ENCODE peak calls at places on chromosome 5, in eight cellular contexts. I is endothelial cell of umbilical vein, H is suprapubic skin, O is prostate gland, W is transverse colon, F is uterus, B is NB4, R is thyroid gland. J is an unnamed sample.

GRCh38 chr5:168661593-168662485 is 82.7 kb upstream of the PANK3 start:
- DNase-seq in I (no peak), H (no peak), O (no peak), W (no peak), F (no peak), B (no peak), R (no peak), J (no peak)

GRCh38 chr5:17748196-17748595 is 113.9 kb downstream of the TAF11L14 start:
- DNase-seq in I (no peak), H (no peak), O (no peak), W (no peak), F (no peak), B (peak), R (no peak), J (no peak)

GRCh38 chr5:158958048-158958994 is 141.4 kb downstream of the EBF1 start:
- DNase-seq in I (no peak), H (no peak), O (no peak), W (no peak), F (no peak), B (no peak), R (no peak), J (no peak)

GRCh38 chr5:34563951-34564705 is 92.0 kb upstream of the RAI14 start:
- DNase-seq in I (no peak), H (no peak), O (no peak), W (no peak), F (no peak), B (no peak), R (peak), J (no peak)

GRCh38 chr5:40762716-40763115 is 7.0 kb upstream of the TTC33 start:
- DNase-seq in I (no peak), H (no peak), O (no peak), W (no peak), F (no peak), B (no peak), R (no peak), J (no peak)

GRCh38 chr5:178992291-178992895 is 2.7 kb downstream of the GRM6 start:
- DNase-seq in I (no peak), H (no peak), O (no peak), W (no peak), F (no peak), B (no peak), R (no peak), J (peak)

GRCh38 chr5:168881427-168882149 is 302.4 kb upstream of the PANK3 start:
- DNase-seq in I (no peak), H (no peak), O (no peak), W (no peak), F (no peak), B (no peak), R (peak), J (no peak)

GRCh38 chr5:41527201-41527779 is 16.9 kb upstream of the PLCXD3 start:
- DNase-seq in I (peak), H (no peak), O (no peak), W (no peak), F (no peak), B (no peak), R (no peak), J (no peak)

GRCh38 chr5:80884851-80885697 is 75.1 kb upstream of the RASGRF2 start:
- DNase-seq in I (peak), H (no peak), O (no peak), W (no peak), F (no peak), B (no peak), R (no peak), J (no peak)

GRCh38 chr5:55547792-55548191 is 13.0 kb upstream of the PLPP1 start:
- DNase-seq in I (no peak), H (no peak), O (no peak), W (no peak), F (no peak), B (peak), R (no peak), J (no peak)

GRCh38 chr5:55541056-55541635 is 6.4 kb upstream of the PLPP1 start:
- DNase-seq in I (no peak), H (no peak), O (no peak), W (no peak), F (no peak), B (no peak), R (no peak), J (no peak)

GRCh38 chr5:55540525-55540924 is 5.8 kb upstream of the PLPP1 start:
- DNase-seq in I (no peak), H (no peak), O (no peak), W (no peak), F (no peak), B (no peak), R (no peak), J (no peak)

GRCh38 chr5:55546991-55547390 is 12.2 kb upstream of the PLPP1 start:
- DNase-seq in I (no peak), H (no peak), O (no peak), W (peak), F (no peak), B (no peak), R (no peak), J (no peak)

GRCh38 chr5:55544341-55544740 is 9.6 kb upstream of the PLPP1 start:
- DNase-seq in I (no peak), H (no peak), O (no peak), W (no peak), F (no peak), B (no peak), R (no peak), J (no peak)
- TF ChIP-seq CTCF in I (no peak), H (no peak), O (no peak), W (no peak), F (no peak), B (no peak), R (no peak), J (no peak)

GRCh38 chr5:128327973-128328372 is 210.1 kb downstream of the FBN2 start:
- DNase-seq in I (no peak), H (no peak), O (no peak), W (no peak), F (no peak), B (no peak), R (no peak), J (no peak)
- TF ChIP-seq POLR2A in I (no peak), H (no peak), O (no peak), W (no peak), F (no peak), B (no peak), R (no peak), J (no peak)

DNA sequence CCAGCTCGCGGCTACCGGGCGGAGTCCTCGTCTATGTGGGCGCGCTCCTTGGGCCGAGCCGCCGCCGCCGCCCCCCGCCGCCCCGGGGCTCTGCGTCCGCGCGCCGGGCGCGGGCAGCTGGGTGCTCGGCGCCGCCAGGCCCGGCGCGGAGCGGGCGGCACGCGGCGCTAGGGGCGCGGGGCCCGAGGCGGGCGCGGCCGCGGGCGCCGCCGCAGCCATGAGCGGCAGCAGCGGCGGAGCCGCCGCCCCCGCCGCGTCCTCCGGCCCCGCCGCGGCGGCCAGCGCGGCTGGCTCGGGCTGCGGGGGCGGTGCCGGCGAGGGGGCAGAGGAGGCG is 334 bp downstream of the TRIO start:
- DNase-seq in I (no peak), H (no peak), O (no peak), W (no peak), F (no peak), B (no peak), R (no peak), J (no peak)
- H3K4me3 ChIP-seq in I (no peak), H (peak), O (peak), W (peak), F (peak), B (no peak), R (no peak), J (peak)

DNA sequence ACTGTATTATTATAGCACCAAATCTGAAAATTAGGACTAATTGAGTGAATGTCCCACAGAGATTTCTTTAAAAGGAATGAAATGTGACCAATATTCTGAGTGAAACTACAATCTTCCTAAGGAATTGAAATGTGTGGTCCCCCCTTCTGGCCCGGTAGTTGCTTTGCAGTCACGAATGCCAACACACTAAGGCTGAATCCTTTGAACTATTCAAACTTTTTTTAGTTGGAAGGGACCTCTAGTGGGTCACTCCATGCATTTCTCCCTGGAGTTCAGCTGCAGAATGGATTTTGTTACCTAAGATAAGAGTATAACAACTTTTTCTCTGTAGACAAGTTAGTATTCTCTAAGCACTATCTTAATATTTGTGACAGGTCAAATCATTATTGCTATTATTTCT is 2.8 kb downstream of the CDH6 start:
- DNase-seq in I (no peak), H (no peak), O (no peak), W (no peak), F (no peak), B (peak), R (peak), J (no peak)
- TF ChIP-seq CTCF in I (no peak), H (no peak), O (no peak), W (no peak), F (no peak), B (no peak), R (no peak), J (no peak)

GRCh38 chr5:1497271-1497777 is 26.4 kb downstream of the LPCAT1 start:
- DNase-seq in I (no peak), H (no peak), O (no peak), W (peak), F (no peak), B (no peak), R (no peak), J (no peak)
- TF ChIP-seq POLR2A in I (no peak), H (no peak), O (no peak), W (no peak), F (no peak), B (no peak), R (no peak), J (no peak)

GRCh38 chr5:157280927-157281326 is 15.0 kb downstream of the CYFIP2 start:
- DNase-seq in I (peak), H (no peak), O (no peak), W (no peak), F (no peak), B (peak), R (no peak), J (no peak)

GRCh38 chr5:157285310-157286035 is 19.6 kb downstream of the CYFIP2 start:
- DNase-seq in I (no peak), H (no peak), O (no peak), W (no peak), F (no peak), B (no peak), R (no peak), J (no peak)

GRCh38 chr5:157282150-157282549 is 16.2 kb downstream of the CYFIP2 start:
- DNase-seq in I (no peak), H (no peak), O (no peak), W (no peak), F (no peak), B (no peak), R (no peak), J (no peak)

GRCh38 chr5:157284458-157285212 is 18.7 kb downstream of the CYFIP2 start:
- DNase-seq in I (no peak), H (no peak), O (no peak), W (no peak), F (no peak), B (no peak), R (no peak), J (no peak)

DNA sequence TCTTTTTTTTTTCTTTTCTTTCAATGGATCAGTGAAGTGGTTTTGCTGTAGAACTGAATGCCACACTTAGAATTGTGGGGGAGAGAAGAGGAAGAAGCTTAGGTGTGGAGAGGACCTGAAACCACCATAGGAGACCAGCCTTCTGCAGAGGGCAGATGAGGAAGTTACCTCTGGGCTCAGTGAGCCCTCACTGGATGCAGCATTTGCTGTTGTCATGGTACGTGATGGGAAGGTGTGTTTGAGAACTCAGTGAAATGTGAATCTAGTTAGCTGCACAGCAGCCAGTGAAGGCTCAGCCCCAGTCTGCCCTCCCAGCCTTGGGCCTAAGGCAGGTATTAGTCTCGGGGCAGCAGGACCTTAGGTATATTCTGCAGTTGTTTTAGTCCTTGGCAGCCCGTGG is 17.5 kb downstream of the CYFIP2 start:
- DNase-seq in I (no peak), H (no peak), O (no peak), W (no peak), F (no peak), B (peak), R (no peak), J (no peak)
- H3K4me3 ChIP-seq in I (no peak), H (no peak), O (no peak), W (no peak), F (no peak), B (no peak), R (no peak), J (no peak)

DNA sequence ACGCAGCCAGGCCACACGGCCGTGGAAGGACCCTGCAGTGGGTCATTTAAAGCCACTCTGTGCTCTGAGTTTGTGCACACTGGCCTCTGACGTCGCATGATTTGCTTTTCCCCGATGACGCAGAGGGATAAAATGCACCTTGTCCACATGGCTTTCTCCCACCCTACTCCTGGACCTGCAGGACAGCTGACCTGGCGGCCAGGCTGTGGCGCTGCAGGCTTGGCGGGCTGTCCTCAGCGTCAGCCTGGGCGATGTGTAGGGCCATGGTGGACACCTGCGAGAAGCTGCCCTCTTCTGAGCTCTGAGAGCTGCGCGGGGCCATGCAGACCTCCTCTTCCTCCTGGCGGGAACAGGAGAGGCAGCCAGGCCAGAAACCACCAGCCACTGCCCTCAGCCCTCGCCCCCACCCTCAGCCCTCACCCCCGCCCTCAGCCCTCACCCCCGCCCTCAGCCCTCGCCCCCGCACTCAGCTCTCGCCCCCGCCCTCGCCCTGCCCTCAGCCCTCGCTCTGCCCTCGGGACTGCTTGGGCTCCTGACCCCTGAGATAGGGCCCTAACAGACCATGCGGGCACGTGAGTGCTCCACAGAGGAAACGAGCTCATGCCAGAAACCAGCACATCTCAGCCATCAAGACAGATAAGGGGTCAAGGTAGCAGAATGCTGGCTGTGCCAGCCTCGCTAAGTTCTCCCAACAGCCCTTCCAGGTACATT is 20.0 kb upstream of the SCGB3A1 start:
- DNase-seq in I (no peak), H (no peak), O (no peak), W (no peak), F (no peak), B (peak), R (no peak), J (no peak)
- TF ChIP-seq CTCF in I (no peak), H (no peak), O (no peak), W (no peak), F (no peak), B (no peak), R (no peak), J (no peak)